ENCODE peak calls at places on chromosomes 4 and X, in ten cellular contexts. O, P, L, C, R, D, S, Z, K and F are unnamed samples.

GRCh38 chr4:108795733-108796132 is 32.9 kb upstream of the ETNPPL start:
- DNase-seq in O (no peak), K (no peak), R (no peak), Z (no peak), P (no peak), D (no peak), L (no peak), C (no peak), S (no peak), F (no peak)

GRCh38 chr4:105145913-105146285 is 777 bp upstream of the TET2 start:
- DNase-seq in S (no peak), L (peak; percentile 45), Z (no peak), O (peak; percentile 40), P (peak; percentile 33), R (peak; percentile 15), K (no peak), D (no peak), C (no peak), F (no peak)

GRCh38 chrX:13092455-13092941 is 48.1 kb upstream of the FAM9C start:
- DNase-seq in Z (no peak), P (no peak), O (no peak), K (no peak), L (no peak), C (no peak), D (no peak), R (no peak), S (no peak), F (no peak)

GRCh38 chrX:15391850-15392249 is 7.6 kb upstream of the VEGFD start:
- DNase-seq in O (no peak), D (no peak), L (no peak), Z (no peak), R (no peak), K (no peak), C (no peak), P (no peak), S (no peak), F (no peak)

GRCh38 chr4:102723511-102723910 is 37.3 kb downstream of the MANBA start:
- DNase-seq in P (no peak), L (no peak), R (no peak), K (no peak), D (no peak), C (no peak), S (no peak), O (no peak), Z (no peak), F (no peak)

GRCh38 chr4:39085891-39086290 is 23.9 kb downstream of the KLHL5 start:
- DNase-seq in Z (no peak), C (no peak), D (no peak), O (no peak), S (no peak), L (no peak), R (peak; percentile 97), K (no peak), P (no peak), F (peak; percentile 85)

GRCh38 chr4:84846985-84847384 is 119.5 kb downstream of the WDFY3 start:
- DNase-seq in K (no peak), Z (no peak), O (no peak), R (no peak), L (no peak), S (no peak), D (no peak), P (no peak), C (no peak), F (no peak)

GRCh38 chr4:94497690-94498089 is 45.9 kb downstream of the PDLIM5 start:
- DNase-seq in P (no peak), O (no peak), L (no peak), C (no peak), R (no peak), K (no peak), D (no peak), Z (no peak), S (no peak), F (peak; percentile 29)